ENCODE peak calls at places on chromosome 2, in seven cellular contexts. U is body of pancreas, H is mesenchymal stem cell, B is D341Med, J is midbrain, Y is mesothelial cell of epicardium, A is nephron progenitor cell. T is an unnamed sample.

GRCh38 chr2:96556441-96557330 is 20.1 kb downstream of the ARID5A start:
- DNase-seq in A (no peak), J (no peak), Y (no peak), H (peak), U (no peak), B (no peak), T (no peak)

GRCh38 chr2:68574202-68574791 is 69.1 kb upstream of the PROKR1 start:
- DNase-seq in U (no peak), H (no peak), A (no peak), Y (no peak), J (no peak), B (no peak), T (no peak)

GRCh38 chr2:119011162-119011909 is 69.3 kb downstream of the MARCO start:
- DNase-seq in U (peak), B (peak), J (peak), A (peak), Y (peak), H (peak), T (peak)

GRCh38 chr2:240714747-240715725 is 23.4 kb downstream of the AQP12A start:
- DNase-seq in Y (no peak), H (no peak), J (no peak), A (no peak), U (peak), B (no peak), T (no peak)

GRCh38 chr2:40564174-40564573 is 112.3 kb upstream of the SLC8A1 start:
- DNase-seq in H (no peak), A (no peak), Y (no peak), J (no peak), U (no peak), B (no peak), T (no peak)

GRCh38 chr2:72274284-72274869 is 126.7 kb upstream of the CYP26B1 start:
- DNase-seq in U (no peak), H (no peak), B (no peak), J (no peak), Y (no peak), A (no peak), T (no peak)

GRCh38 chr2:57479994-57480393 is 566.6 kb upstream of the VRK2 start:
- DNase-seq in A (no peak), J (no peak), Y (no peak), U (no peak), H (no peak), B (no peak), T (no peak)

GRCh38 chr2:232129483-232129882 is 168.0 kb downstream of the DIS3L2 start:
- DNase-seq in H (no peak), A (no peak), U (no peak), J (no peak), B (no peak), Y (no peak), T (no peak)

GRCh38 chr2:194735837-194736542 is 921.0 kb upstream of the SLC39A10 start:
- DNase-seq in A (no peak), U (no peak), Y (no peak), H (no peak), J (no peak), B (no peak), T (no peak)

GRCh38 chr2:186379052-186379451 is 107.0 kb upstream of the ZC3H15 start:
- DNase-seq in U (no peak), A (no peak), H (no peak), J (no peak), Y (no peak), B (no peak), T (no peak)

GRCh38 chr2:211611061-211611518 is 927.5 kb downstream of the ERBB4 start:
- DNase-seq in Y (no peak), U (no peak), H (peak), B (no peak), J (no peak), A (no peak), T (no peak)

GRCh38 chr2:144320491-144320890 is 199.4 kb downstream of the ZEB2 start:
- DNase-seq in Y (no peak), H (peak), U (no peak), A (no peak), B (no peak), J (no peak), T (no peak)

GRCh38 chr2:226836548-226836885 is 663 bp downstream of the RHBDD1 start:
- DNase-seq in B (no peak), U (no peak), Y (no peak), A (no peak), J (peak), H (no peak), T (no peak)

GRCh38 chr2:140696449-140696848 is 1434.4 kb downstream of the LRP1B start:
- DNase-seq in J (no peak), H (no peak), Y (no peak), U (no peak), A (no peak), B (no peak), T (no peak)

GRCh38 chr2:229445501-229446294 is 174.6 kb upstream of the PID1 start:
- DNase-seq in U (no peak), B (no peak), Y (no peak), H (peak), A (no peak), J (peak), T (no peak)

GRCh38 chr2:88517759-88518201 is 65.3 kb upstream of the FOXI3 start:
- DNase-seq in Y (no peak), H (no peak), A (no peak), J (no peak), U (no peak), B (peak), T (no peak)

GRCh38 chr2:128503358-128504241 is 184.9 kb upstream of the HS6ST1 start:
- DNase-seq in B (no peak), U (no peak), H (no peak), Y (no peak), A (peak), J (no peak), T (peak)

GRCh38 chr2:46874236-46874929 is 41.2 kb downstream of the MCFD2 start:
- DNase-seq in Y (no peak), H (peak), U (no peak), J (no peak), B (no peak), A (no peak), T (no peak)

GRCh38 chr2:65932571-65932970 is 500.2 kb upstream of the SPRED2 start:
- DNase-seq in B (no peak), Y (no peak), H (no peak), J (no peak), U (no peak), A (no peak), T (no peak)

GRCh38 chr2:145874466-145874865 is 1354.5 kb upstream of the ZEB2 start:
- DNase-seq in U (no peak), A (no peak), B (no peak), Y (no peak), H (peak), J (no peak), T (no peak)

GRCh38 chr2:101870444-101870843 is 121.3 kb upstream of the IL1R2 start:
- DNase-seq in Y (no peak), H (no peak), J (no peak), B (no peak), A (no peak), U (no peak), T (no peak)

GRCh38 chr2:239182981-239183791 is 217.6 kb downstream of the HDAC4 start:
- DNase-seq in J (no peak), H (no peak), A (no peak), Y (peak), U (peak), B (peak), T (no peak)

GRCh38 chr2:50125230-50125629 is 906.7 kb downstream of the NRXN1 start:
- DNase-seq in Y (no peak), J (no peak), A (no peak), H (no peak), U (no peak), B (no peak), T (no peak)

GRCh38 chr2:190534310-190535118 is at the start of gene NEMP2:
- DNase-seq in B (peak), H (peak), Y (peak), A (peak), U (peak), J (peak), T (peak)

GRCh38 chr2:201151127-201152074 is 31.5 kb upstream of the CASP10 start:
- DNase-seq in J (no peak), Y (no peak), B (no peak), U (no peak), A (no peak), H (peak), T (no peak)

GRCh38 chr2:171999125-171999524 is 628 bp upstream of the METAP1D start:
- DNase-seq in U (no peak), J (no peak), A (no peak), H (no peak), B (peak), Y (no peak), T (no peak)

GRCh38 chr2:60094450-60094929 is 459.0 kb downstream of the BCL11A start:
- DNase-seq in J (no peak), A (no peak), Y (no peak), H (no peak), B (no peak), U (peak), T (no peak)

GRCh38 chr2:156719036-156719435 is 282.9 kb downstream of the GPD2 start:
- DNase-seq in Y (no peak), U (no peak), A (no peak), J (no peak), H (no peak), B (no peak), T (no peak)

GRCh38 chr2:183162362-183162761 is 38.1 kb downstream of the NUP35 start:
- DNase-seq in Y (no peak), J (no peak), B (no peak), H (no peak), A (no peak), U (no peak), T (no peak)

GRCh38 chr2:240225116-240225515 is 84.7 kb upstream of the OTOS start:
- DNase-seq in Y (no peak), J (no peak), A (no peak), U (peak), H (no peak), B (no peak), T (no peak)

GRCh38 chr2:172740871-172741270 is 5.2 kb downstream of the RAPGEF4 start:
- DNase-seq in U (no peak), H (no peak), B (no peak), Y (no peak), A (no peak), J (no peak), T (no peak)

GRCh38 chr2:25232248-25232825 is 64.0 kb upstream of the POMC start:
- DNase-seq in B (no peak), A (no peak), H (no peak), U (no peak), J (no peak), Y (no peak), T (no peak)

GRCh38 chr2:237319887-237320286 is 94.1 kb downstream of the COL6A3 start:
- DNase-seq in Y (no peak), H (no peak), U (no peak), J (no peak), A (no peak), B (no peak), T (no peak)

GRCh38 chr2:95374916-95375471 is 27.5 kb upstream of the FAHD2A start:
- DNase-seq in H (no peak), J (no peak), Y (no peak), A (no peak), B (no peak), U (no peak), T (no peak)

GRCh38 chr2:112033600-112033999 is 21.5 kb upstream of the TMEM87B start:
- DNase-seq in A (no peak), B (no peak), J (no peak), H (peak), Y (no peak), U (no peak), T (no peak)

GRCh38 chr2:96903318-96903717 is 33.4 kb upstream of the SEMA4C start:
- DNase-seq in B (no peak), J (no peak), U (no peak), Y (no peak), A (no peak), H (no peak), T (no peak)

GRCh38 chr2:42214669-42215068 is 45.5 kb downstream of the EML4 start:
- DNase-seq in J (no peak), Y (no peak), U (no peak), B (no peak), H (peak), A (no peak), T (no peak)